ENCODE peak calls at places on chromosomes 16 and 17, in five cellular contexts. D is CD8-positive, alpha-beta memory T cell; W is uterus; H is NCI-H1417; R is GM19239. K is an unnamed sample.
A peak's percentile ranks its signal among the peaks of the same experiment; 100 is the strongest.

GRCh38 chr17:77927777-77928518 is 30.6 kb upstream of the TNRC6C start:
- DNase-seq in D (no peak), W (no peak), H (no peak), R (no peak), K (no peak)

GRCh38 chr16:69108069-69108904 is 2.8 kb downstream of the HAS3 start:
- DNase-seq in D (no peak), W (no peak), H (no peak), R (no peak), K (peak; percentile 26)

GRCh38 chr16:18041864-18042834 is 294.4 kb downstream of the NPIPA8 start:
- DNase-seq in D (no peak), W (no peak), H (no peak), R (no peak), K (no peak)

GRCh38 chr17:44345497-44346026 is 460 bp downstream of the GRN start:
- DNase-seq in D (peak; percentile 69), W (peak; percentile 56), H (peak; percentile 29), R (no peak), K (peak; percentile 74)

GRCh38 chr16:64426131-64426666 is 695.7 kb downstream of the CDH11 start:
- DNase-seq in D (no peak), W (no peak), H (no peak), R (no peak), K (no peak)

GRCh38 chr17:67526700-67527099 is 149.6 kb downstream of the PITPNC1 start:
- DNase-seq in D (no peak), W (no peak), H (no peak), R (no peak), K (no peak)

GRCh38 chr17:80192268-80192667 is 22.4 kb downstream of the CARD14 start:
- DNase-seq in D (no peak), W (no peak), H (no peak), R (no peak), K (no peak)

GRCh38 chr16:83842291-83842690 is 34.5 kb downstream of the HSBP1 start:
- DNase-seq in D (no peak), W (no peak), H (no peak), R (no peak), K (no peak)